ENCODE peak calls at places on chromosome 19, in nine cellular contexts. S, B, Z, H, U, N, E, G and R are unnamed samples.

GRCh38 chr19:18063463-18063862 is 23.3 kb downstream of the IL12RB1 start:
- DNase-seq in S (no peak), B (no peak), Z (peak; percentile 40), H (no peak), U (no peak), N (no peak), E (peak; percentile 42), G (peak; percentile 32), R (no peak)

GRCh38 chr19:29666634-29667389 is 1.6 kb downstream of the PLEKHF1 start:
- DNase-seq in S (no peak), B (no peak), Z (peak; percentile 77), H (peak; percentile 70), U (peak; percentile 60), N (no peak), E (peak; percentile 49), G (peak; percentile 36), R (peak; percentile 93)

GRCh38 chr19:56137405-56137804 is 3.7 kb upstream of the ZNF444 start:
- DNase-seq in S (no peak), B (no peak), Z (peak; percentile 84), H (peak; percentile 86), U (no peak), N (no peak), E (no peak), G (no peak), R (no peak)

GRCh38 chr19:44689290-44690130 is 9.4 kb upstream of the CEACAM16 start:
- DNase-seq in S (no peak), B (peak; percentile 37), Z (peak; percentile 78), H (peak; percentile 63), U (peak; percentile 60), N (no peak), E (peak; percentile 77), G (peak; percentile 68), R (peak; percentile 92)

GRCh38 chr19:43984687-43985000 is 656 bp downstream of the ZNF155 start:
- DNase-seq in S (no peak), B (no peak), Z (no peak), H (peak; percentile 7), U (no peak), N (no peak), E (peak; percentile 6), G (no peak), R (no peak)

GRCh38 chr19:51440846-51441409 is 17.3 kb downstream of the SIGLEC8 start:
- DNase-seq in S (no peak), B (no peak), Z (no peak), H (no peak), U (no peak), N (no peak), E (no peak), G (no peak), R (peak; percentile 54)

GRCh38 chr19:13153627-13154240 is 3.5 kb downstream of the IER2 start:
- DNase-seq in S (no peak), B (no peak), Z (peak; percentile 42), H (no peak), U (no peak), N (no peak), E (no peak), G (peak; percentile 30), R (no peak)

GRCh38 chr19:2540646-2541454 is 64.9 kb downstream of the GADD45B start:
- DNase-seq in S (peak; percentile 79), B (no peak), Z (peak; percentile 93), H (peak; percentile 94), U (peak; percentile 73), N (no peak), E (no peak), G (no peak), R (peak; percentile 97)

GRCh38 chr19:56664511-56664910 is 7.0 kb downstream of the ZNF835 start:
- DNase-seq in S (no peak), B (no peak), Z (no peak), H (no peak), U (no peak), N (no peak), E (no peak), G (no peak), R (no peak)

GRCh38 chr19:44703336-44704078 is 4.6 kb downstream of the CEACAM16 start:
- DNase-seq in S (no peak), B (no peak), Z (no peak), H (no peak), U (no peak), N (no peak), E (no peak), G (no peak), R (peak; percentile 70)

GRCh38 chr19:53432088-53432661 is 391 bp downstream of the ZNF761 start:
- DNase-seq in S (no peak), B (no peak), Z (peak; percentile 34), H (no peak), U (no peak), N (no peak), E (peak; percentile 35), G (no peak), R (peak; percentile 74)

GRCh38 chr19:40718774-40719391 is 2.0 kb downstream of the ITPKC start:
- DNase-seq in S (no peak), B (no peak), Z (peak; percentile 90), H (peak; percentile 94), U (peak; percentile 58), N (no peak), E (peak; percentile 15), G (no peak), R (peak; percentile 93)

GRCh38 chr19:5109560-5109959 is 140.6 kb downstream of the KDM4B start:
- DNase-seq in S (no peak), B (no peak), Z (no peak), H (no peak), U (no peak), N (no peak), E (no peak), G (no peak), R (no peak)

GRCh38 chr19:44607917-44608316 is 5.4 kb upstream of the IGSF23 start:
- DNase-seq in S (no peak), B (no peak), Z (no peak), H (no peak), U (no peak), N (no peak), E (no peak), G (no peak), R (no peak)

GRCh38 chr19:41597600-41598041 is 21.7 kb downstream of the CEACAM21 start:
- DNase-seq in S (peak; percentile 9), B (peak; percentile 49), Z (peak; percentile 39), H (peak; percentile 50), U (peak; percentile 61), N (no peak), E (peak; percentile 85), G (peak; percentile 75), R (no peak)

GRCh38 chr19:4889034-4889825 is 13.5 kb downstream of the ARRDC5 start:
- DNase-seq in S (no peak), B (no peak), Z (no peak), H (no peak), U (no peak), N (no peak), E (no peak), G (no peak), R (no peak)

GRCh38 chr19:18093439-18094161 is 4.0 kb upstream of the MAST3 start:
- DNase-seq in S (no peak), B (no peak), Z (no peak), H (no peak), U (no peak), N (no peak), E (no peak), G (no peak), R (no peak)

GRCh38 chr19:23395041-23395721 is at the start of gene ZNF91:
- DNase-seq in S (peak; percentile 80), B (peak; percentile 86), Z (peak; percentile 94), H (peak; percentile 98), U (peak; percentile 95), N (peak; percentile 94), E (peak; percentile 96), G (peak; percentile 88), R (peak; percentile 98)

GRCh38 chr19:335072-335471 is 9.5 kb downstream of the MIER2 start:
- DNase-seq in S (no peak), B (no peak), Z (no peak), H (no peak), U (no peak), N (no peak), E (no peak), G (no peak), R (no peak)

GRCh38 chr19:35204799-35205732 is 23.5 kb downstream of the FAM187B start:
- DNase-seq in S (no peak), B (no peak), Z (no peak), H (no peak), U (no peak), N (no peak), E (peak; percentile 59), G (no peak), R (no peak)

GRCh38 chr19:41320185-41320518 is 10.2 kb downstream of the CCDC97 start:
- DNase-seq in S (no peak), B (no peak), Z (no peak), H (no peak), U (no peak), N (no peak), E (no peak), G (no peak), R (no peak)

GRCh38 chr19:31285744-31286143 is 63.5 kb downstream of the TSHZ3 start:
- DNase-seq in S (no peak), B (no peak), Z (no peak), H (no peak), U (no peak), N (no peak), E (no peak), G (no peak), R (peak; percentile 35)

GRCh38 chr19:12955996-12956395 is 1.0 kb downstream of the GADD45GIP1 start:
- DNase-seq in S (no peak), B (no peak), Z (no peak), H (no peak), U (no peak), N (no peak), E (no peak), G (no peak), R (no peak)

GRCh38 chr19:8334458-8335342 is 8.4 kb downstream of the KANK3 start:
- DNase-seq in S (no peak), B (no peak), Z (peak; percentile 55), H (peak; percentile 40), U (no peak), N (no peak), E (peak; percentile 49), G (no peak), R (no peak)
- H3K4me3 ChIP-seq in S (peak overlapping the region; percentile 41), B (no peak overlapping the region), Z (peak overlapping the region; percentile 23), H (peak overlapping the region; percentile 41), U (no peak overlapping the region), N (peak overlapping the region; percentile 44), E (no peak overlapping the region), G (no peak overlapping the region), R (no peak overlapping the region)

GRCh38 chr19:19155495-19156219 is 14.4 kb downstream of the MEF2B start:
- DNase-seq in S (no peak), B (no peak), Z (no peak), H (no peak), U (no peak), N (no peak), E (no peak), G (no peak), R (no peak)
- H3K4me3 ChIP-seq in S (no peak overlapping the region), B (no peak overlapping the region), Z (no peak overlapping the region), H (no peak overlapping the region), U (no peak overlapping the region), N (no peak overlapping the region), E (no peak overlapping the region), G (no peak overlapping the region), R (no peak overlapping the region)

GRCh38 chr19:37928527-37929286 is 21.7 kb downstream of the SIPA1L3 start:
- DNase-seq in S (no peak), B (no peak), Z (no peak), H (no peak), U (no peak), N (no peak), E (no peak), G (no peak), R (no peak)
- H3K4me3 ChIP-seq in S (no peak overlapping the region), B (no peak overlapping the region), Z (no peak overlapping the region), H (no peak overlapping the region), U (no peak overlapping the region), N (no peak overlapping the region), E (no peak overlapping the region), G (no peak overlapping the region), R (no peak overlapping the region)

GRCh38 chr19:16573296-16573695 is 1.1 kb upstream of the SLC35E1 start:
- DNase-seq in S (no peak), B (no peak), Z (no peak), H (no peak), U (no peak), N (no peak), E (no peak), G (no peak), R (no peak)
- H3K4me3 ChIP-seq in S (peak overlapping the region; percentile 93), B (peak overlapping the region; percentile 89), Z (peak overlapping the region; percentile 92), H (peak overlapping the region; percentile 86), U (peak overlapping the region; percentile 88), N (peak overlapping the region; percentile 63), E (peak overlapping the region; percentile 72), G (peak overlapping the region; percentile 98), R (peak overlapping the region; percentile 65)